ENCODE peak calls at places on chromosome 6, in eight cellular contexts. M is AML-193, S is PC-9, B is cardiac fibroblast, H is activated T-cell treated with anti-CD3 and anti-CD28 coated beads for 1 hour, J is COLO829, Y is memory B cell, U is NCI-H1694. W is an unnamed sample.

GRCh38 chr6:12348530-12349511 is 58.7 kb downstream of the EDN1 start:
- DNase-seq in J (peak; percentile 76), Y (no peak), U (no peak), B (peak; percentile 94), S (peak; percentile 80), M (no peak), H (no peak), W (no peak)

GRCh38 chr6:27890351-27891299 is 21.6 kb downstream of the OR2B2 start:
- DNase-seq in B (peak; percentile 96), M (peak; percentile 96), U (no peak), Y (peak; percentile 77), S (peak; percentile 66), H (peak; percentile 49), J (peak; percentile 85), W (no peak)

GRCh38 chr6:131039345-131039680 is 23.7 kb downstream of the EPB41L2 start:
- DNase-seq in Y (no peak), H (no peak), U (no peak), J (no peak), B (no peak), M (no peak), S (no peak), W (no peak)

GRCh38 chr6:1199981-1200637 is 111.8 kb upstream of the FOXQ1 start:
- DNase-seq in B (no peak), M (no peak), U (no peak), J (no peak), S (no peak), H (no peak), Y (no peak), W (no peak)

GRCh38 chr6:84536914-84537638 is 227.3 kb downstream of the TBX18 start:
- DNase-seq in B (no peak), S (no peak), Y (no peak), J (no peak), M (no peak), H (no peak), U (no peak), W (no peak)

GRCh38 chr6:150070236-150070860 is 1.4 kb upstream of the ULBP3 start:
- DNase-seq in Y (no peak), S (peak; percentile 42), J (no peak), M (no peak), U (no peak), B (no peak), H (no peak), W (no peak)

GRCh38 chr6:107819217-107819616 is 4.9 kb downstream of the SCML4 start:
- DNase-seq in M (no peak), U (no peak), B (no peak), J (no peak), S (no peak), H (no peak), Y (no peak), W (no peak)

GRCh38 chr6:33765368-33765767 is 18.7 kb upstream of the IP6K3 start:
- DNase-seq in J (no peak), M (no peak), B (no peak), U (no peak), S (no peak), H (no peak), Y (no peak), W (no peak)

GRCh38 chr6:168713839-168714238 is 272.9 kb downstream of the SMOC2 start:
- DNase-seq in S (peak; percentile 23), M (no peak), H (no peak), J (peak; percentile 11), Y (no peak), U (no peak), B (peak; percentile 21), W (no peak)

GRCh38 chr6:3638662-3639061 is 112.9 kb downstream of the PXDC1 start:
- DNase-seq in Y (no peak), H (no peak), S (no peak), U (no peak), M (no peak), J (no peak), B (no peak), W (no peak)

GRCh38 chr6:92753956-92754355 is 665.4 kb downstream of the EPHA7 start:
- DNase-seq in S (no peak), Y (no peak), J (no peak), B (no peak), M (no peak), U (no peak), H (no peak), W (no peak)

GRCh38 chr6:113464959-113465358 is 392.2 kb upstream of the MARCKS start:
- DNase-seq in J (peak; percentile 23), M (peak; percentile 87), U (no peak), B (peak; percentile 89), Y (no peak), H (no peak), S (no peak), W (no peak)

GRCh38 chr6:106910999-106911949 is 63.3 kb downstream of the CD24 start:
- DNase-seq in U (peak; percentile 32), B (no peak), J (no peak), Y (no peak), S (no peak), M (peak; percentile 7), H (no peak), W (no peak)

GRCh38 chr6:74604279-74604678 is 601.6 kb downstream of the COL12A1 start:
- DNase-seq in S (no peak), U (no peak), B (no peak), J (no peak), Y (no peak), M (no peak), H (no peak), W (no peak)

GRCh38 chr6:39215640-39216158 is 13.6 kb downstream of the KCNK5 start:
- DNase-seq in M (no peak), H (no peak), Y (no peak), B (no peak), S (no peak), J (no peak), U (no peak), W (no peak)

GRCh38 chr6:34041385-34041784 is 104.5 kb downstream of the GRM4 start:
- DNase-seq in M (no peak), J (no peak), Y (no peak), U (no peak), S (no peak), B (no peak), H (no peak), W (no peak)

GRCh38 chr6:15308445-15309213 is 62.8 kb downstream of the JARID2 start:
- DNase-seq in S (no peak), J (peak; percentile 50), H (no peak), U (no peak), M (peak; percentile 95), B (peak; percentile 34), Y (no peak), W (no peak)

GRCh38 chr6:38194589-38194988 is 375.1 kb downstream of the ZFAND3 start:
- DNase-seq in S (no peak), U (no peak), M (no peak), B (no peak), J (no peak), Y (no peak), H (no peak), W (no peak)

GRCh38 chr6:148203281-148203925 is 139.2 kb upstream of the SASH1 start:
- DNase-seq in J (no peak), Y (no peak), U (no peak), M (no peak), H (no peak), B (peak; percentile 73), S (no peak), W (no peak)

GRCh38 chr6:11592289-11592906 is 54.8 kb downstream of the TMEM170B start:
- DNase-seq in M (no peak), U (no peak), Y (no peak), S (no peak), H (no peak), J (no peak), B (peak; percentile 55), W (no peak)

GRCh38 chr6:11615214-11615602 is 77.7 kb downstream of the TMEM170B start:
- DNase-seq in U (no peak), J (no peak), Y (no peak), M (no peak), S (peak; percentile 36), H (no peak), B (peak; percentile 50), W (no peak)

GRCh38 chr6:27679968-27680694 is 207.2 kb upstream of the ZNF184 start:
- DNase-seq in B (no peak), U (no peak), M (no peak), H (no peak), S (no peak), J (no peak), Y (no peak), W (no peak)

GRCh38 chr6:2961971-2962370 is 9.4 kb downstream of the SERPINB6 start:
- DNase-seq in H (no peak), J (no peak), U (no peak), S (peak; percentile 33), Y (no peak), M (no peak), B (no peak), W (no peak)

GRCh38 chr6:5471637-5472430 is 210.5 kb downstream of the FARS2 start:
- DNase-seq in J (no peak), B (no peak), U (peak; percentile 93), Y (no peak), H (no peak), M (no peak), S (no peak), W (no peak)

GRCh38 chr6:55925292-55925691 is 49.9 kb upstream of the BMP5 start:
- DNase-seq in Y (no peak), M (no peak), H (no peak), J (no peak), B (peak; percentile 94), U (no peak), S (no peak), W (no peak)

GRCh38 chr6:108850669-108851467 is 2.6 kb downstream of the ARMC2 start:
- DNase-seq in B (peak; percentile 31), S (no peak), M (peak; percentile 34), H (no peak), Y (no peak), U (no peak), J (no peak), W (no peak)

GRCh38 chr6:130118236-130118635 is 99.9 kb downstream of the L3MBTL3 start:
- DNase-seq in B (no peak), H (no peak), U (no peak), J (no peak), Y (no peak), M (no peak), S (no peak), W (no peak)

GRCh38 chr6:88730602-88731001 is 232.8 kb downstream of the RNGTT start:
- DNase-seq in S (peak; percentile 36), U (no peak), H (no peak), Y (no peak), M (no peak), B (peak; percentile 90), J (no peak), W (no peak)

GRCh38 chr6:75748743-75749538 is at the start of gene MYO6:
- DNase-seq in U (no peak), H (peak; percentile 10), J (no peak), B (peak; percentile 57), S (peak; percentile 86), M (no peak), Y (peak; percentile 33), W (no peak)

GRCh38 chr6:125831660-125832059 is 40.9 kb downstream of the NCOA7 start:
- DNase-seq in M (no peak), U (no peak), J (no peak), B (no peak), H (no peak), S (no peak), Y (no peak), W (no peak)

GRCh38 chr6:101401792-101402617 is 8.5 kb downstream of the GRIK2 start:
- DNase-seq in J (no peak), B (no peak), Y (no peak), S (no peak), M (no peak), U (no peak), H (no peak), W (no peak)

GRCh38 chr6:121260651-121261102 is 73.6 kb downstream of the TBC1D32 start:
- DNase-seq in Y (no peak), U (no peak), B (peak; percentile 92), J (no peak), S (no peak), M (no peak), H (no peak), W (no peak)

GRCh38 chr6:53358440-53359087 is 9.8 kb upstream of the ELOVL5 start:
- DNase-seq in S (no peak), B (no peak), M (peak; percentile 59), J (no peak), H (no peak), Y (no peak), U (no peak), W (no peak)

GRCh38 chr6:111237757-111238260 is 150.5 kb downstream of the SLC16A10 start:
- DNase-seq in J (no peak), Y (no peak), H (no peak), S (no peak), B (peak; percentile 51), U (no peak), M (no peak), W (no peak)

W was measured in GDM1.